ENCODE peak calls at places on chromosomes 12 and 14, in six cellular contexts. N, X, P, Z, Q and M are unnamed samples.

GRCh38 chr12:1115471-1116242 is 124.6 kb downstream of the ERC1 start:
- DNase-seq in Q (no peak), N (no peak), X (no peak), P (peak), Z (no peak), M (no peak)

GRCh38 chr12:105704788-105705187 is 374.3 kb downstream of the C12orf75 start:
- DNase-seq in N (no peak), Q (no peak), P (no peak), X (no peak), Z (no peak), M (no peak)

GRCh38 chr14:93970589-93970966 is 5.8 kb downstream of the ASB2 start:
- DNase-seq in Z (peak), Q (no peak), N (peak), X (peak), P (no peak), M (no peak)

GRCh38 chr14:74501135-74501614 is 7.6 kb downstream of the ISCA2 start:
- DNase-seq in Q (peak), N (peak), X (peak), Z (no peak), P (peak), M (peak)

GRCh38 chr14:100568164-100568997 is 18.8 kb downstream of the BEGAIN start:
- DNase-seq in Z (no peak), Q (no peak), N (no peak), P (no peak), X (peak), M (no peak)

GRCh38 chr14:69685716-69686115 is 74.3 kb downstream of the SUSD6 start:
- DNase-seq in X (no peak), P (no peak), Q (peak), N (peak), Z (no peak), M (no peak)

GRCh38 chr14:70803321-70804110 is 5.8 kb downstream of the MAP3K9 start:
- DNase-seq in Z (no peak), X (no peak), P (no peak), N (no peak), Q (no peak), M (no peak)

GRCh38 chr12:46921754-46922113 is 95.9 kb upstream of the SLC38A4 start:
- DNase-seq in X (no peak), P (peak), Q (no peak), N (no peak), Z (no peak), M (no peak)

GRCh38 chr12:50222275-50222783 is 55.2 kb upstream of the CERS5 start:
- DNase-seq in N (peak), X (peak), Z (no peak), Q (peak), P (peak), M (peak)

GRCh38 chr12:6370576-6370935 is 4.8 kb downstream of the SCNN1A start:
- DNase-seq in P (no peak), X (no peak), Q (no peak), Z (no peak), N (no peak), M (no peak)

GRCh38 chr14:73829526-73830431 is 21.9 kb upstream of the PTGR2 start:
- DNase-seq in Q (peak), X (no peak), N (no peak), Z (no peak), P (peak), M (no peak)

GRCh38 chr12:123003257-123003656 is 22.8 kb downstream of the ARL6IP4 start:
- DNase-seq in Z (no peak), X (no peak), P (no peak), Q (no peak), N (no peak), M (no peak)

GRCh38 chr12:57904848-57905811 is 36.2 kb upstream of the ATP23 start:
- DNase-seq in Q (peak), Z (peak), P (peak), X (peak), N (peak), M (peak)

GRCh38 chr14:73896521-73896920 is 9.9 kb downstream of the ZNF410 start:
- DNase-seq in P (no peak), Q (no peak), Z (no peak), X (no peak), N (no peak), M (no peak)

GRCh38 chr14:32246751-32247150 is 43.7 kb upstream of the RNU6-8 start:
- DNase-seq in Q (no peak), X (no peak), P (no peak), N (no peak), Z (no peak), M (no peak)

GRCh38 chr12:121782616-121782966 is 10.9 kb downstream of the RHOF start:
- DNase-seq in Z (no peak), Q (no peak), X (no peak), P (no peak), N (no peak), M (no peak)

GRCh38 chr12:38279756-38280155 is 36.8 kb upstream of the ALG10B start:
- DNase-seq in Q (no peak), X (no peak), Z (no peak), P (peak), N (no peak), M (no peak)

GRCh38 chr14:32711103-32711680 is 227.5 kb upstream of the NPAS3 start:
- DNase-seq in N (peak), Z (no peak), X (peak), P (peak), Q (no peak), M (no peak)

GRCh38 chr12:58596381-58596780 is 323.9 kb downstream of the LRIG3 start:
- DNase-seq in Z (no peak), P (peak), N (no peak), Q (no peak), X (no peak), M (no peak)

GRCh38 chr12:56645201-56645716 is 525 bp downstream of the ATP5F1B start:
- DNase-seq in P (no peak), X (peak), Z (no peak), Q (no peak), N (peak), M (no peak)

GRCh38 chr12:65269603-65270002 is 8.9 kb upstream of the MSRB3 start:
- DNase-seq in Q (no peak), N (no peak), Z (no peak), X (no peak), P (no peak), M (no peak)

GRCh38 chr14:105501504-105502291 is 10.7 kb downstream of the TEDC1 start:
- DNase-seq in N (no peak), X (no peak), P (no peak), Z (no peak), Q (no peak), M (no peak)

GRCh38 chr14:85463512-85463911 is 66.4 kb upstream of the FLRT2 start:
- DNase-seq in Q (peak), Z (no peak), P (peak), N (peak), X (no peak), M (no peak)

GRCh38 chr14:30240002-30240401 is 312.4 kb upstream of the PRKD1 start:
- DNase-seq in Q (no peak), N (no peak), X (no peak), P (no peak), Z (no peak), M (no peak)

GRCh38 chr14:60812987-60813386 is 78.4 kb downstream of the MNAT1 start:
- DNase-seq in N (no peak), X (no peak), Z (no peak), Q (no peak), P (no peak), M (no peak)

GRCh38 chr12:79933580-79934264 is 1.2 kb downstream of the PPP1R12A start:
- DNase-seq in N (peak), Q (no peak), P (no peak), X (peak), Z (no peak), M (no peak)

GRCh38 chr12:49325606-49326005 is 2.6 kb downstream of the TROAP start:
- DNase-seq in Q (no peak), N (no peak), X (no peak), Z (no peak), P (no peak), M (no peak)